ENCODE peak calls at places on chromosome 1, in four cellular contexts. B, Y, S and C are unnamed samples. For H3K9me3, the result is how much of the 10 kb centered on the place peaks cover.

GRCh38 chr1:175262646-175263045 is 70.1 kb upstream of the KIAA0040 start:
- DNase-seq in B (no peak), Y (no peak), S (no peak), C (no peak)

GRCh38 chr1:9239622-9240401 is 5.2 kb downstream of the H6PD start:
- DNase-seq in B (peak), Y (peak), S (peak), C (peak)

GRCh38 chr1:79079770-79080169 is 73.2 kb upstream of the ADGRL4 start:
- DNase-seq in B (no peak), Y (no peak), S (no peak), C (no peak)

GRCh38 chr1:9473032-9473792 is 66.1 kb upstream of the SLC25A33 start:
- DNase-seq in B (peak), Y (no peak), S (peak), C (peak)

GRCh38 chr1:10451286-10451685 is 1.5 kb downstream of the CORT start:
- DNase-seq in B (no peak), Y (no peak), S (no peak), C (no peak)

GRCh38 chr1:198667186-198667585 is 28.3 kb downstream of the PTPRC start:
- DNase-seq in B (no peak), Y (no peak), S (no peak), C (no peak)

GRCh38 chr1:207309775-207310273 is 11.7 kb upstream of the CD55 start:
- DNase-seq in B (no peak), Y (no peak), S (peak), C (no peak)

GRCh38 chr1:235073331-235073967 is 55.2 kb downstream of the TOMM20 start:
- DNase-seq in B (no peak), Y (peak), S (no peak), C (peak)

GRCh38 chr1:185816460-185816859 is 82.3 kb downstream of the HMCN1 start:
- DNase-seq in B (no peak), Y (no peak), S (no peak), C (no peak)

GRCh38 chr1:38677756-38678155 is 181.8 kb downstream of the RRAGC start:
- DNase-seq in B (no peak), Y (no peak), S (no peak), C (no peak)

GRCh38 chr1:218865591-218865990 is 308.1 kb upstream of the LYPLAL1 start:
- DNase-seq in B (no peak), Y (no peak), S (no peak), C (no peak)

GRCh38 chr1:21621051-21621450 is 48.1 kb downstream of the RAP1GAP start:
- DNase-seq in B (no peak), Y (no peak), S (no peak), C (no peak)

GRCh38 chr1:21623411-21623961 is 45.7 kb downstream of the RAP1GAP start:
- DNase-seq in B (no peak), Y (peak), S (no peak), C (peak)

GRCh38 chr1:21624577-21625389 is 44.4 kb downstream of the RAP1GAP start:
- DNase-seq in B (no peak), Y (no peak), S (no peak), C (no peak)

GRCh38 chr1:21621761-21622436 is 47.3 kb downstream of the RAP1GAP start:
- DNase-seq in B (no peak), Y (no peak), S (no peak), C (no peak)

DNA sequence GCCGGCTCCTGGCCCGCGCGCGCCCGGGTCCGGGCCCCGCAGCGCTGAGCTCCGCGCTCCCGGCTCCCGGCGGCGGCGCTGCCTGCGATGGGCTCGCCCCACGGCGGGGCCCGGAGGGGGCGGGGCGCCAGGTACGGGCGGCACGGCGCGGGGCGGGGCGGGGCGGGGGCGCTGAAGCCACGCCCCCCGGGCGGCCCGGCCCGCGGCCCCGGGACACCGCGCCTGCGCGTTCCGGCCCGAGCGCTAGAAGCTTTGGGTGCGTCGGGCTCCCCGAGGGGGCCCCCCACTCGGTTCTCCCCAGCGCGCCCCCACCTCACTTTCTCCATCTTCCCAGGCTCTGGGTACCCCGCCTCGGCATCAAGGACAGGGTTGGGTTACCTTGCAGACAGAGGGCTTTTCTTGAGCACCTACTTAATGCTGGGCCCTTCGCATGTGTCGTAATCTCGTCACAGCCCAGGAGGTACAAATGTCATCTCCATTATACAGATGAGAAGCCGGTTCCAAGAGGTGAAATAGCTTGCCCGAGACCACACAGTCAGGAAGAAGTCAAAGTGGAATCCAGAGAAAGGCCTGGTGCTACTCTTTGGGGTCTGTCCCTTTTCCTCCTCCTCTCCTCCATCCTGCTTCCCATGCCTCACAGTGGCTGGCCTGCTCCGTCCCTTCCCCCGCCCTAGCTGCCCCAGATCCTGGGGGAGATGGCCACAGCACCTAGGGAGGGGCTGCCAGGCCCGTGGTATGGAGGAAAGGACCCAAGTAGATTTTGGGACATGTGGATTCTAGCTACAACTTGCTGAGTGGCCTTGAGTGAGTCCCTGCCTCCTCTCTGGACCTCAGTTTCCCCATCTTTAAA is 46.5 kb downstream of the RAP1GAP start:
- DNase-seq in B (no peak), Y (peak), S (peak), C (no peak)
- TF ChIP-seq POLR2A in B (no peak), Y (peak), S (no peak), C (no peak)

DNA sequence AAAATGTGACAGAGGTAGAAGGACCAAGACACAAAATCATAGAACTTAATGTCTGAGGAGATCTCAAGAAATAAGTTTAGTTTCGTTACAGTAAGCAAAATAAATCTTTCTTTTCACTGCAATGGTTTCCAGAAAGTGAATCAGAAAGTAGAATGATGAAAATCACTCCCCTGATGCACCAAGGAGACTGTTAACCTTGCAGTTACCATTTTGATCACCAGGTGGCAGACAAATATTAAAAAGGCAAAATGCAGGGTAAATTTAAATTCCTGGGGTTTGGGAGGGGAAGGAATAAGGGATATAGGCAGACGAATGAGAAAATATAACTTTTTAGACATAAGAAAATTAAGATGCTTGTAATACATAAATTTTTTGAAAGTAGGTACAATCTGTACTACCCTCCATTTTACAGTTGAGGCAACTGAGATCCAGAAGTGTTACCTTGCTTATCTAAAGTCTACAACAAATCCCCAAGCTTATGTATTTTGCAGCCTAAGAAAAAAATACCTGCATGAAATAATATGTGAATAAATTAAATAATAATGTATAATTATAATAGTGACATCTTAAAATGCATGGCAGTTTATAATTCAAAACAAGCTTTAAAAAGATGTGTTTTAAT is 253.2 kb downstream of the CRB1 start:
- DNase-seq in B (peak), Y (no peak), S (no peak), C (no peak)
- H3K9me3 ChIP-seq in B (under half), Y (under half), S (under half), C (under half)

GRCh38 chr1:8004113-8004802 is 21.9 kb downstream of the ERRFI1 start:
- DNase-seq in B (peak), Y (no peak), S (peak), C (no peak)

GRCh38 chr1:8006037-8006963 is 19.8 kb downstream of the ERRFI1 start:
- DNase-seq in B (no peak), Y (no peak), S (no peak), C (no peak)

GRCh38 chr1:8002329-8003320 is 23.5 kb downstream of the ERRFI1 start:
- DNase-seq in B (no peak), Y (no peak), S (no peak), C (no peak)

GRCh38 chr1:8003431-8004112 is 22.5 kb downstream of the ERRFI1 start:
- DNase-seq in B (no peak), Y (no peak), S (no peak), C (no peak)

GRCh38 chr1:8004803-8005573 is 21.1 kb downstream of the ERRFI1 start:
- DNase-seq in B (peak), Y (peak), S (peak), C (peak)
- TF ChIP-seq POLR2A in B (no peak), Y (peak), S (no peak), C (no peak)

DNA sequence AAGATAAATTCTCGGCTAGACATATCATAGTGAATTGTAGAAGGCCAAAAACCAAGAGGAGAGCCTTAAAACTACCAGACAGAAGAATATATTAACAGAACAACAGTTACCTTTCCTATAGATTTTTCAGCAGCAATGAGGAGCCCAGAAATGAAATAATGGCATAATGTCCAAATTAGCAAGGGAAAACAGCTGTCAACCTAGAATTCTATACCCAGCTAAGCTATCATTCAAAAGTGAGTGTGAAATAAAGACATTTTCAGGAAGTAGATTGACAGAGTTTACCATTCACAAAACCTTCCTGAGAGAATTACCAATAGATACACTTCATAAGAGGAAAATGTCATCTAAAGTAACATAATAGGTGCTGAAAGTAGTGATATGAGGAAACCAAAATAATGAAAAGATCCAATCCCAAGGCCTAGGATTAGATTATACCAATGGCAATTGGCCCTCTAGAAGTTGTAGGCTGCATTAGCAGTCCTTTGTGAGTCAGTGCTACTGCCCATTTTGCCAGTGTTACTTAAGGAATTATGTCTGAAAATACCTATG is 34.5 kb downstream of the OBSCN start:
- DNase-seq in B (no peak), Y (no peak), S (no peak), C (no peak)
- H3K9me3 ChIP-seq in B (under half), Y (under half), S (under half), C (half or more)

GRCh38 chr1:155208656-155209372 is at the start of gene MTX1:
- DNase-seq in B (peak), Y (peak), S (peak), C (peak)

GRCh38 chr1:155207578-155208405 is at the start of gene THBS3:
- DNase-seq in B (no peak), Y (no peak), S (peak), C (no peak)

GRCh38 chr1:155206891-155207577 is 663 bp downstream of the THBS3 start:
- DNase-seq in B (peak), Y (peak), S (peak), C (peak)

GRCh38 chr1:155209373-155209721 is 852 bp downstream of the MTX1 start:
- DNase-seq in B (no peak), Y (no peak), S (no peak), C (no peak)

DNA sequence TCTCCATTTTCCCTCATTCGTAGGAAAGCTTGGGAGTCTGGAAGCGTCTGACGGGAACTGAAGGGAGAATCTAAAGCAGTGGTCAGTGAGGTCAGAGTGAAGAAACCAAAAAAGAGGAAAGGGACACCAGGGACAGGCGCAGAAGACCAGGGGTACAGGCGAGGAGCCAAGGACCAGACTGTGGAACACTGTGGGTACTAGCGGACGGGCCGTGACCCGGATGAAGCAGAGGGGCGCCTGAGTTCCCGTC is 164 bp upstream of the MTX1 start:
- DNase-seq in B (peak), Y (no peak), S (no peak), C (no peak)
- TF ChIP-seq POLR2A in B (no peak), Y (no peak), S (peak), C (no peak)

GRCh38 chr1:247180581-247180980 is 8.8 kb upstream of the ZNF124 start:
- DNase-seq in B (no peak), Y (no peak), S (no peak), C (no peak)

GRCh38 chr1:247182994-247183393 is 11.2 kb upstream of the ZNF124 start:
- DNase-seq in B (no peak), Y (no peak), S (no peak), C (no peak)

GRCh38 chr1:247189981-247190798 is 18.4 kb upstream of the ZNF124 start:
- DNase-seq in B (no peak), Y (no peak), S (no peak), C (no peak)

DNA sequence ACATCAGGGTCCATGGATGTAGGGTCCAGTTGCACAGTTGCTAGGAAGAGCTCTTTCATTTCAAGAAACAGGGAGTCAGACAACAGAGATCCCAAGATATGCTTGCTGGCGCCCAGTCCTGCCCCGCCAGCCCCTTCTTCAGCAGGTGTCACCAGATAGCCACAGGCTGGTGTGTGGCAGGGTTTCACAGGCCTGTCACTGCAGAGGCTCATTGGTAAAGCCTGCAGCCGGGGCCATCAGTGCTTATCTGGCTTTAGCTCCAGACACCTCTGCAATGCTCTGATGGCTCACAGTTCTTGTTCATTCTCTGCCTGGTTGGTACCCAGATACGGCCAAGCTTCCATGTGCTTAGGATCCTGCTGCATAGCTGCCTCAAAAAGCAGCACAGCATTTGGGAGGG is 12.4 kb upstream of the ZNF124 start:
- DNase-seq in B (no peak), Y (no peak), S (no peak), C (no peak)
- H3K9me3 ChIP-seq in B (under half), Y (under half), S (under half), C (under half)

DNA sequence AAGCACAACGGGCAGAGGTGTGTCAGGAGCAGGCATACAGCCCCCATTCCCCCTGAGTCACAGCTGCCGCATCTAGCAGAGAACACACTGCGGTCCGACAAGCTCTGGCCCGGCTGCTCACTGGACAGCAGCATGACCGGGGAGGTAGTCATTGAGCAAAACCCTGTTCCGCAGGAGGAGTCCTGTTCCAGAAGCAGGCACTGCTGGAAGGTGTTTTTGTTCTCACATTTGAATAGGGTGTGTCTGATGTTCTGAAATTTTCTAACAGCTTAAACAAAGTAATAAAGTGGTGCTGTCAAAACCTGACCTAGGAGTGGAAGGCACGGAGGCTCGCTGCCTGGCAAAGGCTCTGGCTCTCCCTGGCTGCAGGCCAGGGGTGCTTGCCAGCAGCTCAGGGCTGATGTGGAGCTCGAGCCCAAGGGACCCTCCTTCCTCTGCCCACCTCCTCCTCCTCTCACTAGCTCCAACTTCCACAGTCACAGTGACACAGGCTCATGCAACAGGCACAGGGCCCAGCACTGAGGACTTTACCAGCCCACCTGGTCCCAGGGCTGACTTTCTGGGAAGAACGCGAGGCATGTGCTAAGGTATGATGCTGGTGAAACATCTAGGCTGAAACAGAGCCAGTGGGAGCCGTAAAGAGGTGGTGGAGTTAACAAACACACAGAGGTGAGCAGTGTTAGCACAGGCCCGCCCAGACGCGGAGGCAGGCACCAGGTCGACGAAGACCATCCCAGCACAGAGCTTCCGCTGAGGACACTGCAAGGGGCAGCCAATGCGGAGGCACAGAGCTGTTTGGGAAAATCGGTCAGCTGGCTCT is 118.6 kb upstream of the IFFO2 start:
- DNase-seq in B (no peak), Y (no peak), S (no peak), C (no peak)
- TF ChIP-seq POLR2A in B (no peak), Y (peak), S (no peak), C (no peak)